ENCODE peak calls at places on chromosomes 5 and 9, in five cellular contexts. U is NT2/D1, I is sciatic nerve, J is HuH-7, Q is NCI-H1930. Y is an unnamed sample.

GRCh38 chr9:93451762-93452709 is 551 bp downstream of the FAM120A start:
- DNase-seq in Q (no peak), J (no peak), U (no peak), I (peak), Y (no peak)

GRCh38 chr5:6439588-6440550 is 8.8 kb upstream of the UBE2QL1 start:
- DNase-seq in I (no peak), J (no peak), Q (no peak), U (no peak), Y (no peak)

GRCh38 chr9:119343161-119343720 is 26.0 kb downstream of the BRINP1 start:
- DNase-seq in Q (no peak), J (no peak), I (no peak), U (no peak), Y (no peak)

GRCh38 chr5:171431251-171431777 is 11.9 kb downstream of the FGF18 start:
- DNase-seq in I (peak), J (no peak), U (no peak), Q (no peak), Y (no peak)

GRCh38 chr5:125402787-125403186 is 656.3 kb upstream of the ZNF608 start:
- DNase-seq in I (no peak), Q (no peak), U (no peak), J (no peak), Y (no peak)

GRCh38 chr9:16879416-16879815 is 8.9 kb upstream of the BNC2 start:
- DNase-seq in Q (no peak), J (no peak), U (no peak), I (no peak), Y (no peak)

GRCh38 chr5:57211039-57211438 is 37.2 kb downstream of the GPBP1 start:
- DNase-seq in J (no peak), I (no peak), U (no peak), Q (no peak), Y (no peak)

GRCh38 chr9:138101444-138102234 is 224.1 kb downstream of the CACNA1B start:
- DNase-seq in I (no peak), Q (no peak), J (peak), U (no peak), Y (peak)

GRCh38 chr9:134221273-134222017 is 57.1 kb upstream of the RNU6ATAC start:
- DNase-seq in J (no peak), I (peak), U (no peak), Q (no peak), Y (no peak)

GRCh38 chr5:168747987-168748777 is 169.0 kb upstream of the PANK3 start:
- DNase-seq in U (peak), I (no peak), J (peak), Q (peak), Y (no peak)

GRCh38 chr5:168375214-168375613 is 83.8 kb downstream of the WWC1 start:
- DNase-seq in U (no peak), I (no peak), J (no peak), Q (no peak), Y (no peak)

GRCh38 chr5:52748590-52748989 is 39.1 kb upstream of the ITGA1 start:
- DNase-seq in I (no peak), U (no peak), Q (no peak), J (no peak), Y (no peak)

GRCh38 chr5:117982691-117983090 is 1005.7 kb downstream of the DTWD2 start:
- DNase-seq in U (no peak), Q (no peak), I (no peak), J (no peak), Y (no peak)

GRCh38 chr9:79952401-79952800 is 380.6 kb downstream of the TLE4 start:
- DNase-seq in U (no peak), I (no peak), J (no peak), Q (no peak), Y (peak)

GRCh38 chr9:28696960-28697359 is 1123.7 kb upstream of the C9orf72 start:
- DNase-seq in I (no peak), Q (no peak), J (no peak), U (no peak), Y (no peak)

GRCh38 chr5:152443935-152444334 is 38.9 kb upstream of the NMUR2 start:
- DNase-seq in J (no peak), Q (no peak), I (no peak), U (no peak), Y (no peak)

GRCh38 chr9:81499571-81499970 is 189.8 kb downstream of the TLE1 start:
- DNase-seq in Q (no peak), J (no peak), I (no peak), U (no peak), Y (no peak)

GRCh38 chr5:138032028-138032571 is 779 bp downstream of the FAM13B start:
- DNase-seq in Q (no peak), J (no peak), U (no peak), I (peak), Y (peak)

GRCh38 chr5:55123365-55123764 is 20.9 kb downstream of the GZMA start:
- DNase-seq in Q (no peak), U (no peak), J (no peak), I (no peak), Y (no peak)

GRCh38 chr5:142426129-142426641 is 101.4 kb upstream of the SPRY4 start:
- DNase-seq in U (no peak), I (peak), Q (no peak), J (no peak), Y (no peak)

GRCh38 chr5:133059621-133060020 is 7.8 kb downstream of the HSPA4 start:
- DNase-seq in Q (no peak), I (no peak), J (no peak), U (no peak), Y (no peak)

GRCh38 chr9:117035546-117035945 is 348.4 kb downstream of the TRIM32 start:
- DNase-seq in J (no peak), I (no peak), Q (no peak), U (no peak), Y (no peak)

GRCh38 chr5:124161286-124161685 is 585.2 kb downstream of the ZNF608 start:
- DNase-seq in J (no peak), Q (no peak), U (no peak), I (no peak), Y (no peak)

GRCh38 chr5:53642006-53642405 is 81.6 kb downstream of the NDUFS4 start:
- DNase-seq in Q (no peak), U (no peak), J (no peak), I (no peak), Y (no peak)

GRCh38 chr9:110015759-110016158 is 192.2 kb downstream of the C9orf152 start:
- DNase-seq in Q (peak), U (no peak), J (no peak), I (no peak), Y (no peak)

GRCh38 chr9:90379771-90380170 is 262.9 kb downstream of the DIRAS2 start:
- DNase-seq in I (no peak), U (no peak), J (no peak), Q (no peak), Y (no peak)

GRCh38 chr9:68834931-68835520 is 130.0 kb downstream of the PIP5K1B start:
- DNase-seq in I (no peak), Q (no peak), J (no peak), U (no peak), Y (no peak)

GRCh38 chr9:87392091-87392490 is 105.6 kb upstream of the DAPK1 start:
- DNase-seq in J (no peak), Q (no peak), I (no peak), U (no peak), Y (no peak)

GRCh38 chr9:94900222-94901018 is 173.9 kb downstream of the AOPEP start:
- DNase-seq in I (no peak), Q (no peak), J (no peak), U (no peak), Y (no peak)

GRCh38 chr9:20980713-20981481 is 50.5 kb downstream of the HACD4 start:
- DNase-seq in I (no peak), J (no peak), U (no peak), Q (no peak), Y (no peak)

GRCh38 chr5:178551059-178551458 is 39.1 kb downstream of the COL23A1 start:
- DNase-seq in Q (no peak), U (no peak), I (no peak), J (peak), Y (no peak)

GRCh38 chr9:92807757-92808725 is 43.4 kb upstream of the BICD2 start:
- DNase-seq in I (no peak), Q (no peak), U (no peak), J (no peak), Y (no peak)

GRCh38 chr5:80034962-80035821 is at the start of gene THBS4:
- DNase-seq in J (peak), U (no peak), I (no peak), Q (no peak), Y (no peak)

GRCh38 chr9:113588242-113588810 is 124.8 kb downstream of the RGS3 start:
- DNase-seq in J (no peak), I (no peak), U (no peak), Q (no peak), Y (no peak)

GRCh38 chr5:173493846-173494245 is 122.6 kb downstream of the BOD1 start:
- DNase-seq in J (no peak), U (no peak), Q (no peak), I (no peak), Y (peak)

GRCh38 chr9:115674091-115674490 is 479.5 kb upstream of the PAPPA start:
- DNase-seq in J (no peak), U (no peak), I (no peak), Q (no peak), Y (no peak)

GRCh38 chr5:108451269-108451668 is 69.4 kb upstream of the FBXL17 start:
- DNase-seq in I (no peak), Q (no peak), J (no peak), U (no peak), Y (no peak)

GRCh38 chr5:128290152-128290858 is 206.7 kb downstream of the SLC12A2 start:
- DNase-seq in I (no peak), U (no peak), J (no peak), Q (no peak), Y (no peak)

Y was measured in esophagus muscularis mucosa.